ENCODE peak calls at places on chromosomes 13 and 19, in seven cellular contexts. Z, I, C, T, W, L and O are unnamed samples.

GRCh38 chr13:101875717-101876393 is 423.4 kb downstream of the ITGBL1 start:
- DNase-seq in I (no peak), W (no peak), L (peak), C (peak), Z (no peak), T (peak), O (no peak)

GRCh38 chr19:48975947-48976847 is 11.1 kb downstream of the FTL start:
- DNase-seq in L (no peak), T (no peak), C (no peak), W (peak), Z (no peak), I (no peak), O (peak)

GRCh38 chr13:25819856-25820530 is 231.8 kb downstream of the SHISA2 start:
- DNase-seq in I (no peak), T (no peak), Z (no peak), L (no peak), W (no peak), C (no peak), O (no peak)

GRCh38 chr19:18168673-18169381 is 4.8 kb upstream of the IFI30 start:
- DNase-seq in Z (no peak), T (no peak), W (no peak), L (no peak), C (no peak), I (no peak), O (no peak)

GRCh38 chr13:31930901-31931522 is 100.6 kb upstream of the FRY start:
- DNase-seq in T (peak), I (no peak), C (no peak), L (no peak), Z (no peak), W (peak), O (no peak)

GRCh38 chr19:31220540-31220939 is 128.7 kb downstream of the TSHZ3 start:
- DNase-seq in W (peak), L (no peak), C (no peak), Z (no peak), T (no peak), I (no peak), O (peak)

GRCh38 chr13:31094331-31095015 is 67.2 kb downstream of the HSPH1 start:
- DNase-seq in T (no peak), Z (no peak), C (no peak), W (no peak), L (no peak), I (no peak), O (peak)

GRCh38 chr19:16338470-16339360 is 14.1 kb downstream of the KLF2 start:
- DNase-seq in T (peak), C (peak), I (no peak), Z (peak), W (no peak), L (peak), O (peak)

GRCh38 chr13:38213307-38213706 is 136.3 kb upstream of the UFM1 start:
- DNase-seq in I (no peak), T (peak), W (no peak), L (no peak), C (no peak), Z (no peak), O (no peak)

GRCh38 chr19:7224995-7225394 is 69.2 kb downstream of the INSR start:
- DNase-seq in T (no peak), C (no peak), I (no peak), L (no peak), Z (no peak), W (no peak), O (no peak)

GRCh38 chr13:29786698-29787097 is 63.7 kb downstream of the UBL3 start:
- DNase-seq in I (no peak), L (no peak), Z (no peak), C (no peak), T (no peak), W (no peak), O (no peak)

GRCh38 chr19:10295305-10295846 is 5.6 kb downstream of the ICAM5 start:
- DNase-seq in W (peak), C (no peak), Z (no peak), I (peak), T (no peak), L (no peak), O (peak)

GRCh38 chr13:65638572-65639168 is 1591.5 kb downstream of the PCDH9 start:
- DNase-seq in T (peak), W (peak), C (peak), Z (no peak), L (peak), I (no peak), O (peak)

GRCh38 chr13:91078093-91078679 is 269.3 kb upstream of the MIR17HG start:
- DNase-seq in W (peak), I (no peak), L (peak), T (no peak), C (no peak), Z (no peak), O (no peak)

GRCh38 chr19:14155371-14155770 is 19.0 kb upstream of the ASF1B start:
- DNase-seq in C (no peak), W (no peak), L (no peak), I (no peak), T (no peak), Z (no peak), O (no peak)

GRCh38 chr13:87120476-87120875 is 550.7 kb upstream of the SLITRK5 start:
- DNase-seq in L (peak), C (peak), W (no peak), I (no peak), T (no peak), Z (no peak), O (no peak)

GRCh38 chr13:113366031-113366588 is 2.2 kb upstream of the GRTP1 start:
- DNase-seq in L (no peak), W (no peak), C (peak), I (no peak), T (no peak), Z (peak), O (no peak)

GRCh38 chr19:50877338-50877737 is 4.1 kb downstream of the KLK2 start:
- DNase-seq in C (no peak), T (no peak), Z (no peak), I (no peak), W (no peak), L (no peak), O (peak)

GRCh38 chr19:35135389-35135909 is 590 bp upstream of the LGI4 start:
- DNase-seq in W (peak), I (peak), T (peak), C (peak), Z (peak), L (peak), O (peak)

GRCh38 chr19:10107254-10107653 is 1.1 kb downstream of the PPAN start:
- DNase-seq in W (no peak), I (no peak), L (no peak), T (no peak), C (no peak), Z (no peak), O (no peak)

GRCh38 chr19:17488593-17489391 is 18.5 kb downstream of the SLC27A1 start:
- DNase-seq in C (no peak), W (peak), Z (peak), I (peak), T (no peak), L (peak), O (peak)

GRCh38 chr13:104616990-104617389 is 1550.8 kb upstream of the SLC10A2 start:
- DNase-seq in L (no peak), I (no peak), Z (no peak), T (no peak), W (no peak), C (no peak), O (no peak)

GRCh38 chr13:104614746-104615145 is 1548.5 kb upstream of the SLC10A2 start:
- DNase-seq in I (no peak), T (no peak), Z (no peak), C (no peak), L (no peak), W (no peak), O (no peak)
- TF ChIP-seq CTCF in I (no peak), T (no peak), Z (no peak), C (no peak), L (no peak), W (no peak), O (no peak)

GRCh38 chr19:2170987-2171348 is 7.2 kb downstream of the DOT1L start:
- DNase-seq in C (no peak), I (no peak), L (no peak), T (no peak), W (no peak), Z (no peak), O (no peak)

GRCh38 chr19:2170219-2170618 is 6.5 kb downstream of the DOT1L start:
- DNase-seq in T (no peak), L (no peak), I (no peak), C (no peak), W (peak), Z (no peak), O (no peak)

GRCh38 chr19:2168619-2169424 is 5.1 kb downstream of the DOT1L start:
- DNase-seq in I (peak), Z (peak), L (peak), C (peak), T (peak), W (peak), O (peak)

GRCh38 chr19:2166741-2167738 is 3.3 kb downstream of the DOT1L start:
- DNase-seq in W (no peak), C (peak), I (peak), T (peak), L (peak), Z (peak), O (peak)

DNA sequence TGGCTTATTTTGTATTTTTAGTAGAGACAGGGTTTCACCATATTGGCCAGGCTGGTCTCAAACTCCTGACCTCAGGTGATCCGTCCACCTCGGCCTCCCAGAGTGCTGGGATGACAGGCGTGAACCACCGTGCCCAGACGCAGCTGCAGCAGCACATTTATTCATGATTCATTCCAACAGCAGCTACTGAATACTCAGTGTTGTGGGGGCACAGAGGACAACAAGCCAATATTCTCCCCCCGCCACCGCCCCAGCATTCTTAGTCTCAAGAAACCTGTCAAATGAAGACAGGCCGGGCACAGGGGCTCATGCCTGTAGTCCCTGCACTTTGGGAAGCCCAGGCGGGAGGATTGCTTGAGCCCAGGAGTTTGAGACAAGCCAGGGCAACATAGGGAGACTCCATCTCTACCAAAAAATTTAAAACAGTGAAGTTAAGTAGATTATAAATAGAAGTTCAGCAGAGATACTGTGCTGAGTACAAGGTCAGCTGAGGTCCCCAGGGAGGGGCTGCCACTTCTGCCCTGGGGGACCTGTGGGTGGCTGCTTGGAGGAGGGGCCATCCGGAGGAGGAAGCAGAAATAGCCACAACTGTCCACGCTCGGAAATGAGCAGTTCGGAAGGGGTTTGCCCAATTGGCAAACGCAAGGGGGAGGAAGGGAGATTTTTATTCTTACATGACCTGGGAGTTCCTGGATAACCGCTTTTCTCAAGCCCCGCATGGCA is 4.3 kb downstream of the DOT1L start:
- DNase-seq in L (peak), W (no peak), Z (peak), C (peak), I (peak), T (peak), O (no peak)
- H3K9ac ChIP-seq in L (no peak), W (no peak), Z (no peak), C (no peak), I (peak), T (peak), O (no peak)

GRCh38 chr19:2171349-2172145 is 7.8 kb downstream of the DOT1L start:
- DNase-seq in T (no peak), W (peak), L (peak), Z (peak), I (no peak), C (peak), O (peak)
- TF ChIP-seq CTCF in T (no peak), W (peak), L (peak), Z (no peak), I (no peak), C (peak), O (peak)

DNA sequence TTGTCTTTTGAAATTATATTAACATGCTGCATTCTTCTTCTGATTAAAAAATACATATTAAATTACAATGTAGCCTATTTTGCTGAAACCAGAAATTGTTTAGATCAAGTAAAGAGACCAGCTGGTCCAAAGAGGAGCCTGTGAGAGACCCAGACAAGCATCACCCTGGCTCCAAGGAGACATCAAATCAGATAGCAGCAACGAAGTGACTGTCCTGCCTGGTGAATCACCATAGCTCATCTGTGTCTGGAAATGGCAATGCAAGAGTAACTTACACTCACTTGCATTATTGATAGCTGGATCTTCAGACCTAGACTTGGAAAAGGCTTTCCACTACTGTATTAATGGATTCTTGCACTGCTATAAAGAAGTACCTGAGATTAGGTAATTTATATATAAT is 169.1 kb downstream of the KCTD12 start:
- DNase-seq in L (no peak), C (peak), T (no peak), W (no peak), Z (no peak), I (no peak), O (no peak)
- H3K9ac ChIP-seq in L (no peak), C (no peak), T (no peak), W (no peak), Z (no peak), I (no peak), O (no peak)

GRCh38 chr13:22648325-22648758 is 532.4 kb upstream of the SGCG start:
- DNase-seq in W (peak), Z (peak), I (no peak), C (no peak), T (no peak), L (no peak), O (peak)
- TF ChIP-seq CTCF in W (no peak), Z (no peak), I (no peak), C (no peak), T (no peak), L (no peak), O (no peak)

DNA sequence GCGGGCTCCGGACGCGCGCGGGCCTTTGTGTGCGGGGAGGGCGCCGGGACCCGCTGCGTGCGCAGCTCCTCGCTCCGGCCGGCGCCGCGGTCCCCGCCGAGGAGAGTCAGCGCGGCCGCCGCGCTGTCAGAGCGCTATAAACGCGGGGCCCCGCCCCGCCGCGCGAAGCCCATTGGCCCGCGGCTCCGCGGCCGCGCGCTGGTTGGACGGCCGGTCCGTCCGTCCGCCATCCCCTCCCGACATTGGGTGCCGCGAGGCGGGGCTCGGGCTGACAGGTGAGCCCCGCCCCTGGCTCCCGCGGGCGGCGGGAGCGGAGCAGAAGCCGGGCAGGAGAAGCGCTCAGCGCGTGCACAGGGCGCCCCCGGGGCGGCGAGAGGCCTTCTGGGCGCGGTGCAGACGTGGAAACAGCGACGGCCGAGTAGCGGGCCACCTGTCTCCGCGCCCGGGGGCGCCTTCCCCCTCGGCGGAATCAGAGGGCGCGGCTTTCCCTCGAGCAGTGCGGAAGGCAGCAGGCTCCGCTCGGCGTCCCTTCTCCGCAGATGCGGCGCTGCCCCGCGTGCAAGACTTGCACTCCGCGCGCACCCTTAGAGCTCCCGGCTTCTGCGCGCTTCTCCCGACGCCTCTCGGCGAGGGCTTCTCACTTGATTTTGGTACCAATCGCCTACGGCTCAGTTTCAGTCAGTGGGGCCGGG is at the start of gene EFNB2:
- DNase-seq in W (peak), I (peak), Z (peak), L (peak), T (peak), C (peak), O (peak)
- H3K9ac ChIP-seq in W (peak), I (peak), Z (peak), L (peak), T (peak), C (peak), O (no peak)

GRCh38 chr13:64154514-64154913 is 2738.9 kb upstream of the PCDH20 start:
- DNase-seq in I (no peak), W (no peak), L (peak), Z (no peak), C (peak), T (peak), O (no peak)
- TF ChIP-seq CTCF in I (no peak), W (peak), L (peak), Z (no peak), C (peak), T (no peak), O (peak)

DNA sequence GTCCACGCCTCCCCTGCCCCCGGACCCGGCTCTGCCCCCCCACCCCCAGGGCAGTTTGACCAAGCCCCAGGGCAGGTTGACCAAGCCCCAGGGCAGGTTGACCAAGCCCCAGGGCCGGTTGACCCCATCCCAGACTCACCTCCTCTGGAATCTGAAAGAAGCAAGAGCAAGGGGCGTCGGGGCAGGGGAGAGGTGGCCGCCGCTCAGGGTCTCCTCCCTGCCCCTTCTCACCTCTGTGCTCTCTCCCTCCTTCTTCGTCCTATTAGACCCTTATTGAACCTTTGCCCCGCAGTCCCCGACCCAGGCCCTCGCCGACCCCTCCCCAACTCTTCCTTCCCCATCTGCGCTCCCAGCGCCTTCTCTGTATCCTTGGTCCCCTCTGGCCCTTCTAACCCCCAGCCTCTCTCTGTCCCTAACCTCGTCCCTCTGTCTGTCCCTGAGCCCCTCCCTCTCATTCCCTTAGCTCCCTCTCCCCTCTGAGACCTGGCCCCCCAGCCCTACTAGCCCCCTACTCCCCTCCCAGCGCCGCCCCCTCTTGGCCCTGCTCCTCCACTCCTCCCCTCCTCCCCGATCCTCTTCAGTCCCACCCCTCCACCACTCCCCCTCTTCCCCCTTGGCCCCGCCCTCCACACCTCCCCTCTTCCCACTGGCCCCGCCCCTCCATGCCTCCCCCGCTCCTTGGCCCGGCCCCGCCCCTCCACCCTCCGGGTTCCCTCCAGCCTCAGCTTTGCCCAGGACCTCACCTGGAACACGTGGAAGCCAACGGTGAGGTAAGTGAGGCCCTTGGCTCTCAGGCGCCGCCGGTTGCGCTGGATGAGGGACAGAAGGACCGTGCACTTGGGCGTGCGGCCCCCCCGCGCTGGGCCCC is 7.6 kb downstream of the CAPN12 start:
- DNase-seq in Z (peak), T (no peak), I (peak), C (no peak), W (peak), L (no peak), O (peak)
- H3K9ac ChIP-seq in Z (no peak), T (no peak), I (no peak), C (no peak), W (no peak), L (no peak), O (no peak)

GRCh38 chr19:46489445-46490272 is 6.0 kb downstream of the PNMA8B start:
- DNase-seq in T (peak), I (no peak), L (peak), C (peak), W (peak), Z (peak), O (peak)
- TF ChIP-seq CTCF in T (no peak), I (no peak), L (peak), C (no peak), W (peak), Z (peak), O (peak)